ENCODE peak calls at places on chromosomes 2 and 18, in seven cellular contexts. S is CD8-positive, alpha-beta memory T cell; Z is skeletal muscle cell; Y is cardiac fibroblast; Q is fibroblast of pulmonary artery; B is psoas muscle; O is AG04449. N is an unnamed sample.

GRCh38 chr2:7813541-7814310 is 868.1 kb upstream of the ID2 start:
- DNase-seq in S (no peak), Q (peak; percentile 13), O (no peak), Z (no peak), B (no peak), Y (peak; percentile 46), N (no peak)

GRCh38 chr2:120318626-120319025 is 27.3 kb upstream of the INHBB start:
- DNase-seq in O (no peak), Q (peak; percentile 23), Y (peak; percentile 11), B (peak; percentile 74), Z (no peak), S (no peak), N (no peak)

GRCh38 chr2:182504903-182505302 is 78.1 kb upstream of the PDE1A start:
- DNase-seq in Z (peak; percentile 60), Q (peak; percentile 95), B (no peak), Y (peak; percentile 88), S (no peak), O (peak; percentile 49), N (no peak)

GRCh38 chr2:176774768-176775453 is 437.7 kb upstream of the HNRNPA3 start:
- DNase-seq in O (no peak), Q (no peak), Y (no peak), S (no peak), Z (no peak), B (no peak), N (no peak)

GRCh38 chr18:43193336-43193735 is 77.9 kb upstream of the RIT2 start:
- DNase-seq in Y (no peak), B (no peak), Z (no peak), O (no peak), Q (no peak), S (no peak), N (no peak)

GRCh38 chr2:33181466-33181865 is 234.7 kb downstream of the LTBP1 start:
- DNase-seq in Y (no peak), S (no peak), O (no peak), Z (no peak), B (no peak), Q (no peak), N (no peak)

GRCh38 chr2:99431587-99432275 is 58.1 kb downstream of the REV1 start:
- DNase-seq in Q (no peak), S (no peak), Z (no peak), O (no peak), B (no peak), Y (no peak), N (no peak)

GRCh38 chr2:127566139-127566417 is 30.6 kb downstream of the MYO7B start:
- DNase-seq in O (no peak), Z (no peak), Y (no peak), B (no peak), S (no peak), Q (no peak), N (no peak)

GRCh38 chr2:68739261-68740183 is 4.9 kb downstream of the ARHGAP25 start:
- DNase-seq in Z (no peak), S (no peak), O (no peak), Q (no peak), Y (no peak), B (no peak), N (no peak)

GRCh38 chr2:127161176-127162136 is 54.5 kb upstream of the BIN1 start:
- DNase-seq in S (no peak), Y (no peak), B (no peak), Z (no peak), Q (no peak), O (no peak), N (no peak)

GRCh38 chr2:133836691-133837090 is 268.4 kb upstream of the NCKAP5 start:
- DNase-seq in Q (no peak), O (no peak), Z (no peak), S (no peak), B (no peak), Y (peak; percentile 54), N (no peak)

GRCh38 chr2:6580982-6581381 is 284.7 kb downstream of the CMPK2 start:
- DNase-seq in O (peak; percentile 40), Z (peak; percentile 21), S (no peak), B (no peak), Y (no peak), Q (no peak), N (no peak)

GRCh38 chr2:80050246-80050645 is 254.3 kb downstream of the LRRTM1 start:
- DNase-seq in Y (no peak), Q (no peak), S (no peak), O (no peak), B (no peak), Z (no peak), N (no peak)

GRCh38 chr2:219828127-219828526 is 200.7 kb downstream of the SLC4A3 start:
- DNase-seq in S (no peak), Y (no peak), Z (no peak), O (no peak), Q (no peak), B (no peak), N (no peak)

GRCh38 chr2:198518935-198519334 is 714.5 kb downstream of the PLCL1 start:
- DNase-seq in Q (no peak), B (no peak), O (no peak), Y (no peak), S (no peak), Z (no peak), N (no peak)

GRCh38 chr2:33264766-33265165 is 211.7 kb upstream of the RASGRP3 start:
- DNase-seq in O (no peak), Z (no peak), S (no peak), B (no peak), Q (peak; percentile 21), Y (peak; percentile 32), N (no peak)

GRCh38 chr2:227597993-227598392 is 700 bp upstream of the SCYGR2 start:
- DNase-seq in S (no peak), Z (no peak), O (no peak), Y (peak; percentile 22), Q (no peak), B (no peak), N (no peak)

DNA sequence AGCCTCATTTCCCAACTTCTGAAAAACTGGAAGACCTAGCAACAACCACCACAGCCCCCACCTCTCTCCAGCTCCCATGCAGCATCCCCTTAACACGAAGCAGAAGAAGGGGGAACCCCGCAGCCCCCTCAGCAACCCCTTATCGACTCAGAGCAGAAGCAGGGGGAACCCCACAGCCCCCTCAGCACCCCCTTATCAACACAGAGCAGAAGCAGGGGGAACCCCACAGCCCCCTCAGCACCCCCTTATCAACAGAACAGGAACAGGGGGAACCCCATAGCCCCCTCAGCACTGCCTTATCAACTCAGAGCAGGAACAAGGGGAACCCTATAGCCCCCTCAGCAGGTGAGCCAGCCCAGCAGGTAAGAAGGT is 6.7 kb downstream of the SLC66A2 start:
- DNase-seq in Z (no peak), Y (no peak), B (peak; percentile 8), Q (no peak), O (no peak), S (no peak), N (peak; percentile 41)
- H3K4me3 ChIP-seq in Z (no peak overlapping the region), Y (no peak overlapping the region), B (no peak overlapping the region), Q (no peak overlapping the region), O (no peak overlapping the region), S (no peak overlapping the region), N (no peak overlapping the region)

DNA sequence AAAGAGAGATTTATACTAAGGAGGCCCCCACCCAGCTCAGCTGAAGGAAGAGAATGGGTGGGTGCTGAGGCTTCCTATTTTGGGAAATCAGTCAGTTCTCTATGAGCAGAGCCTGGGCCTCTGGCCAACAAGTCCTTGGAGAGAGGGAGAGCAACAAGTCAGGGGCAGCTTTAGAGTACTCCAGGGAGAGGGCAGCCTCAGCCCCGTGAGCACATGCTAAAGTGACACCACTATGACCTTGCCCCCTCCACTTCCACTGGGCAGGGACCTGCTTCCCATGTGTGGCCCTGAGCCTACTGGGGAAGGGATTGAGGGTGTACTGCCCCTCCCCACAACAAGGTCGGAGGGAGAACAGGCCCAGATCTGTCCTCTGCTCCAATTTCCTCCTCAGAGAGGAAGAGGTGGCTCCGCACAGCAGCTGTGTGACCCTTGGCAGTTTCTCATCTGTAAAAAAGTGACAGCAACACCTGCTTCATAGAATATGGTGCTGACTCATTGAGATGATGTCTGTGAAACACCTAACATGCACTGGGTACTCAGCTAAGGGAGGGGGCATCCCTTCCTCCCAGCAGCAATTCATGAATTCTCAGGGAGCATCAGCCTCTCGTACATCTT is 72.9 kb downstream of the CLHC1 start:
- DNase-seq in B (peak; percentile 68), Z (peak; percentile 56), Q (no peak), Y (no peak), O (no peak), S (no peak), N (peak; percentile 77)
- H3K4me3 ChIP-seq in B (no peak overlapping the region), Z (no peak overlapping the region), Q (no peak overlapping the region), Y (no peak overlapping the region), O (no peak overlapping the region), S (no peak overlapping the region), N (no peak overlapping the region)

GRCh38 chr2:66522591-66523379 is 87.9 kb downstream of the MEIS1 start:
- DNase-seq in Y (no peak), O (no peak), Q (no peak), B (no peak), S (no peak), Z (no peak), N (no peak)

GRCh38 chr2:66525609-66526008 is 90.7 kb downstream of the MEIS1 start:
- DNase-seq in B (no peak), Y (no peak), Q (no peak), O (no peak), S (no peak), Z (no peak), N (no peak)

GRCh38 chr2:66523990-66524389 is 89.1 kb downstream of the MEIS1 start:
- DNase-seq in Z (no peak), B (no peak), Q (no peak), Y (no peak), S (no peak), O (no peak), N (no peak)

GRCh38 chr2:66519264-66519843 is 84.4 kb downstream of the MEIS1 start:
- DNase-seq in S (no peak), B (no peak), Q (no peak), Z (no peak), O (no peak), Y (no peak), N (no peak)

DNA sequence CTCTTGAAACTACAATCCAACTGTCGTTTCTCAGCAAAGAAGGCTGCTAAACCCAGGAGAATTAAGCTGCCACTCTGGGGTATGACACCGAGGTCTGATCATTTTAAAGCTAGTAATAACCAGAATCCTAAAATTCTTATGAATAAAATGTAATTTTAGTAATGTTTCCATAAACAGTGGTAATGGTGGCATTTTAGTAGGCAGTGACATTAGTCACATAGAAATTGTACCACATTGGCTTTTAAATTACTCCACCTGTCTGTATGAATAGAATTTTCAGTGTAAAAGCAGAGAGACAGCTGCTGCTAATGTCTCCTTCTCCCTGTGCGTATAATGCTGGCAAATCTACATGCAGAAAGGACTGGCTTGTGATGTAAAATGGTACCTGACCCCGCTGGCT is 86.5 kb downstream of the MEIS1 start:
- DNase-seq in Y (no peak), Q (no peak), B (no peak), O (no peak), S (no peak), Z (no peak), N (no peak)
- H3K4me3 ChIP-seq in Y (no peak overlapping the region), Q (no peak overlapping the region), B (no peak overlapping the region), O (no peak overlapping the region), S (no peak overlapping the region), Z (no peak overlapping the region), N (no peak overlapping the region)

DNA sequence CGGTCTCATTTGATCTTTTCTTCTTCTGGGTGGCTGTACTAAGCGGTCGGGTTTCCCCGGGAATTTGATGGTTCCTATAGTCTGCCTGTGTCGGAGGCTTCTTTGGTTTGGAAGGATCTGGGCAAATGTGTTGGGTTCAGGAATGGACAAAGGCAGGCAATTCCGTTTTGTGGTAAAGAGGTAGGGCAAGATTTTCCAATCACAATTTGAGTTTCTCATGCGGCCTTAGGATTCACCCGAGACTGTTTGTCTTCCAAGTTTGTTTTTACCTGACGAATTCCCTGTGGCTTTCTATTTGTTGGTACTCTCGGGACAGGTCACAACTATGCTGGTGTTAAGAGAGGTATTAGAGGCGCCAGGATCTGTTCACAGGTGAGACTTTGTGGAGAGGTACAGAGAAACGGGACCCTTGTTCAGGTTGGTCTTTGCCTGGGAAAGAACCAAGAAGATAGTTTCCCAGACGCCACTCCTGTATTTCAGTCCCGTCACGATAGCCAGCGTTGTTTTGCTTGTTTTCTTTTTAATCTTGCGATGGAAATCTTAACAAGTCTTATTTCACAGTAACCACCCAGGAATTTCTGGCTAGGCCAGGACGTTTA is 3.0 kb downstream of the SP5 start:
- DNase-seq in Q (no peak), O (no peak), S (no peak), Z (no peak), Y (no peak), B (no peak), N (no peak)
- H3K4me3 ChIP-seq in Q (no peak overlapping the region), O (no peak overlapping the region), S (no peak overlapping the region), Z (no peak overlapping the region), Y (no peak overlapping the region), B (no peak overlapping the region), N (no peak overlapping the region)

N was measured in tibial artery.